ENCODE peak calls at places on chromosomes 4 and X, in seven cellular contexts. C, Z, Q, G, D, B and F are unnamed samples.

GRCh38 chrX:47160781-47161180 is 15.8 kb downstream of the RBM10 start:
- DNase-seq in C (no peak), Z (no peak), Q (no peak), G (no peak), D (no peak), B (no peak), F (no peak)

GRCh38 chrX:153688900-153689590 is 1.3 kb downstream of the SLC6A8 start:
- DNase-seq in C (no peak), Z (peak), Q (no peak), G (no peak), D (no peak), B (peak), F (no peak)

GRCh38 chrX:9390121-9390520 is 74.7 kb upstream of the TBL1X start:
- DNase-seq in C (no peak), Z (no peak), Q (no peak), G (no peak), D (no peak), B (no peak), F (no peak)

GRCh38 chr4:168309781-168310180 is 8.8 kb downstream of the DDX60 start:
- DNase-seq in C (no peak), Z (no peak), Q (no peak), G (no peak), D (no peak), B (no peak), F (no peak)

GRCh38 chr4:38710053-38710452 is 46.1 kb downstream of the KLF3 start:
- DNase-seq in C (no peak), Z (no peak), Q (no peak), G (no peak), D (no peak), B (no peak), F (no peak)

GRCh38 chrX:109783712-109784109 is 50.7 kb upstream of the ACSL4 start:
- DNase-seq in C (no peak), Z (no peak), Q (no peak), G (no peak), D (no peak), B (no peak), F (no peak)

GRCh38 chrX:72621619-72622485 is 49.2 kb upstream of the HDAC8 start:
- DNase-seq in C (no peak), Z (peak), Q (no peak), G (no peak), D (no peak), B (no peak), F (no peak)

GRCh38 chrX:115535421-115535820 is 25.6 kb upstream of the PLS3 start:
- DNase-seq in C (no peak), Z (no peak), Q (no peak), G (no peak), D (no peak), B (no peak), F (no peak)

GRCh38 chr4:186902361-186902760 is 178.7 kb upstream of the FAT1 start:
- DNase-seq in C (no peak), Z (no peak), Q (no peak), G (peak), D (no peak), B (no peak), F (no peak)

GRCh38 chrX:113996781-113997180 is 587.1 kb upstream of the HTR2C start:
- DNase-seq in C (no peak), Z (no peak), Q (no peak), G (no peak), D (no peak), B (no peak), F (no peak)

GRCh38 chrX:53435997-53436396 is 1.8 kb upstream of the HSD17B10 start:
- DNase-seq in C (peak), Z (peak), Q (no peak), G (peak), D (peak), B (peak), F (peak)

GRCh38 chr4:4659871-4660651 is 118.2 kb upstream of the STX18 start:
- DNase-seq in C (no peak), Z (peak), Q (no peak), G (no peak), D (no peak), B (no peak), F (no peak)

GRCh38 chrX:119521246-119521645 is 44.0 kb downstream of the STEEP1 start:
- DNase-seq in C (no peak), Z (no peak), Q (no peak), G (no peak), D (no peak), B (no peak), F (no peak)

GRCh38 chrX:119523664-119524184 is 41.5 kb downstream of the STEEP1 start:
- DNase-seq in C (no peak), Z (no peak), Q (no peak), G (no peak), D (no peak), B (no peak), F (no peak)

GRCh38 chrX:119516157-119516702 is 48.0 kb downstream of the SLC25A5 start:
- DNase-seq in C (no peak), Z (no peak), Q (no peak), G (peak), D (peak), B (no peak), F (peak)

GRCh38 chrX:119518371-119518770 is 46.8 kb downstream of the STEEP1 start:
- DNase-seq in C (no peak), Z (no peak), Q (no peak), G (no peak), D (no peak), B (no peak), F (no peak)
- H3K4me3 ChIP-seq in C (no peak), Z (no peak), Q (no peak), G (no peak), D (no peak), B (no peak), F (no peak)

GRCh38 chrX:70172226-70172625 is 5.1 kb upstream of the DGAT2L6 start:
- DNase-seq in C (no peak), Z (peak), Q (no peak), G (no peak), D (no peak), B (no peak), F (no peak)

GRCh38 chrX:70169281-70169680 is 8.0 kb upstream of the DGAT2L6 start:
- DNase-seq in C (no peak), Z (no peak), Q (no peak), G (no peak), D (no peak), B (no peak), F (no peak)

GRCh38 chrX:70171636-70172035 is 5.6 kb upstream of the DGAT2L6 start:
- DNase-seq in C (no peak), Z (no peak), Q (no peak), G (no peak), D (no peak), B (no peak), F (no peak)

GRCh38 chrX:70166601-70167590 is 10.4 kb upstream of the DGAT2L6 start:
- DNase-seq in C (no peak), Z (peak), Q (no peak), G (no peak), D (no peak), B (no peak), F (no peak)

DNA sequence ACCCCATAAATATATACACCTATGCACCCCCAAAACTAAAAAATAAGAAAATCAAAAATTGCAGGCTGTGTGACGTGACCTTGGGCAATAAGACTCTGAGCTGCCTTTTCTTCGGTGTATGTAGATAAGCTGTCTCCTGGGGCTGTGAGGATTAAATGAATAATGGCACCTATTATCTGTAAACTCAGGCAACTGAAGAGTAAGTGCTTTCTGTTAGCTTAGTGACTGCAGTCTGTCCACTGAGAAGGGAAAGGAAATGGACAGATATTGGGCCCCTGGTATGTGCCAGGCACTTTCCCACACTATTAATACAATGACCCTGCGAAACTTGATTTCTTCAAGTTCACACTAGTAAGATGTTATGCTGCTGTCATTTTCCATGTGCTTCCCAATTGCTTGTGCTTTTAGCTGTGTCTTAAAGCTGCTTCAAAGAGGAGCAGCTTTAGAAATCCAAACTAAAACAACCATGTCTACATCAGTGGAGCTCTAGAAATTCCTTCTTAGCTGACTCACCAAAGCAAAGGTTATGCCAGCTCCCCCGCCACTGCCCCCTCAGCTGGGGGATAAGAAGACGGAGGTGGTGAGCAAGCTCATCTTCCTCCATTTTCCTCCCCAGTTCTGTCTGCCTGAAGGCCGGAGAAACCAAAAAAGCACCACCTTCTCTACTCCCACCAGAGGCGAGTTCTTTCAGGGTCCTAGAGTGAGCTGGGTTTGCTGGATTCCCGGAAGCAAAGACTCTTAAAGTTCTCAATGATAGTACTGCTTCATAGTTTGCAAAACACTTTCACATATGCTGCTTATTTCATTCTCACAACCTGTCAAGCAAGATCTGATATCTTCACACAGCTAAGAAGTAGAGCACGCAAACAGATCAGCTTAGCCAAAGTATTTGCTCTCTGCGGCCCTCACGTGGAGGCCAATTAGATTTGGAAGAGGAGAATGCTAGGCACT is 8.8 kb upstream of the DGAT2L6 start:
- DNase-seq in C (no peak), Z (peak), Q (no peak), G (peak), D (peak), B (no peak), F (no peak)
- H3K4me3 ChIP-seq in C (no peak), Z (no peak), Q (no peak), G (no peak), D (no peak), B (no peak), F (no peak)

DNA sequence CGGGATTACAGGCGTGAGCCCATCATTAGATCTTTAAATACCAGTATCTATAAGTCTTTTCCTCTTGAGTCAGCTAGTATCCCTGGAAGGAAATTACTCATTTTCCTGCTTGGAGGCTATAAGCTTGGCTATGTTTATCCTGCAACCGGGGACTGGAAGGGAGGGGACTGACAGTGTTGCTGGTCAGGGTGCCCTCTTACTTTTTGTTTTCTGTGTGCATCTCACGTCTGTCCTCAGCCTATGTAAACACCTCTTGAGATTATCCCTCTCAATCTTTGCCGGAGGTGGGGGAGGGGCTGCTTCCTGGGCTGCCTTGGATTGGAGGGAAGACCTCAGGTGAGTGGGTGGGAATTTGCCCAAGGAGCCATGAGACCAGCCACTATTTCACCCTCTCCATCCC is 37.0 kb downstream of the HTT start:
- DNase-seq in C (no peak), Z (no peak), Q (no peak), G (peak), D (no peak), B (no peak), F (no peak)
- H3K4me3 ChIP-seq in C (no peak), Z (no peak), Q (no peak), G (no peak), D (no peak), B (no peak), F (no peak)

GRCh38 chr4:139014391-139015268 is 951 bp upstream of the NOCT start:
- DNase-seq in C (no peak), Z (peak), Q (no peak), G (peak), D (no peak), B (no peak), F (no peak)
- H3K4me3 ChIP-seq in C (peak), Z (peak), Q (no peak), G (peak), D (peak), B (peak), F (peak)